ENCODE peak calls at places on chromosome 14, in seven cellular contexts. K, C, G, L, Z, Y and A are unnamed samples.

GRCh38 chr14:56702515-56702914 is 107.8 kb downstream of the OTX2 start:
- DNase-seq in L (no peak), Y (no peak), K (no peak), C (no peak), G (no peak), Z (no peak), A (no peak)

GRCh38 chr14:91398707-91399106 is 18.9 kb downstream of the CCDC88C start:
- DNase-seq in Z (no peak), L (no peak), Y (no peak), K (no peak), G (no peak), C (no peak), A (no peak)

GRCh38 chr14:53683229-53683628 is 273.4 kb downstream of the BMP4 start:
- DNase-seq in Y (no peak), G (no peak), K (no peak), L (no peak), Z (no peak), C (no peak), A (no peak)

GRCh38 chr14:82447586-82447985 is 913.9 kb upstream of the SEL1L start:
- DNase-seq in L (no peak), Y (no peak), C (no peak), K (no peak), Z (no peak), G (no peak), A (no peak)

GRCh38 chr14:25038044-25038668 is 11.8 kb downstream of the STXBP6 start:
- DNase-seq in L (no peak), Z (no peak), C (no peak), K (no peak), Y (no peak), G (no peak), A (no peak)

GRCh38 chr14:68426661-68427549 is 366.0 kb downstream of the ZFP36L1 start:
- DNase-seq in G (no peak), Z (no peak), Y (no peak), L (no peak), C (no peak), K (no peak), A (no peak)

GRCh38 chr14:97299661-97300060 is 502.5 kb downstream of the VRK1 start:
- DNase-seq in K (no peak), C (no peak), G (no peak), L (no peak), Y (no peak), Z (no peak), A (no peak)

GRCh38 chr14:95515523-95516517 is 630 bp downstream of the SYNE3 start:
- DNase-seq in Z (peak), K (no peak), Y (peak), C (no peak), G (peak), L (no peak), A (peak)

GRCh38 chr14:76701981-76702380 is 59.3 kb upstream of the VASH1 start:
- DNase-seq in Y (no peak), L (no peak), C (no peak), K (no peak), Z (peak), G (no peak), A (no peak)

GRCh38 chr14:36767603-36768281 is 106.1 kb downstream of the PAX9 start:
- DNase-seq in G (no peak), K (no peak), Y (no peak), L (no peak), C (no peak), Z (no peak), A (no peak)

GRCh38 chr14:99829450-99829849 is 36.2 kb downstream of the EML1 start:
- DNase-seq in K (no peak), G (no peak), C (no peak), Y (no peak), L (no peak), Z (peak), A (no peak)

GRCh38 chr14:76293221-76293620 is 82.7 kb upstream of the ESRRB start:
- DNase-seq in L (no peak), C (no peak), Y (no peak), Z (peak), G (no peak), K (no peak), A (no peak)

GRCh38 chr14:104891664-104892500 is 26.8 kb downstream of the CEP170B start:
- DNase-seq in L (no peak), Z (peak), G (peak), Y (peak), K (no peak), C (no peak), A (no peak)

GRCh38 chr14:94682736-94683135 is 70.5 kb downstream of the SERPINA3 start:
- DNase-seq in G (peak), C (no peak), Y (no peak), Z (peak), L (no peak), K (no peak), A (no peak)

GRCh38 chr14:55581011-55581806 is 1.2 kb downstream of the KTN1 start:
- DNase-seq in Y (peak), C (no peak), G (peak), K (peak), Z (no peak), L (no peak), A (peak)

GRCh38 chr14:73786942-73787759 is 64.5 kb upstream of the PTGR2 start:
- DNase-seq in L (no peak), K (no peak), C (no peak), Z (peak), G (peak), Y (peak), A (peak)

GRCh38 chr14:59751578-59751977 is 119.0 kb downstream of the RTN1 start:
- DNase-seq in C (no peak), L (no peak), Z (no peak), K (no peak), G (no peak), Y (no peak), A (no peak)

GRCh38 chr14:25375639-25376038 is 325.7 kb upstream of the STXBP6 start:
- DNase-seq in L (no peak), G (no peak), C (no peak), Y (no peak), K (no peak), Z (no peak), A (no peak)

DNA sequence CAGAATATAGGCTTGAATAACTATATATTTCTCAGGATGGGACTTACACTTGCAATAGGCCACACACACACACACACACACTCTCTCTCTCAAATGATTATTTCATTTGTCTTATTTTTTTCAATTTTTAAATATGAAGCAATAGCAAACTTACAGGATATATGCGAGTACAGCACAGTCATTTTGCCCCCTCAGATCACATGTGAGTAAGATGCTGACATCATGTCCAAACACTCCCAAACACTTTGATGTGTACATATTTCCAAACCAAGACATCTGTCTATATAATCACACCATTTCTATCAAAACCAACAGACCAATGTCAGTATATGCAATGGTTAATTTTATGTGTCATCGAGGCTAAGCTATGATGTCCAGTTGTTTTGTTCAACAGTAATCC is 1535.9 kb upstream of the FLRT2 start:
- DNase-seq in C (peak), G (no peak), L (no peak), K (peak), Y (no peak), Z (no peak), A (no peak)
- H3K4me3 ChIP-seq in C (no peak), G (no peak), L (no peak), K (no peak), Y (no peak), Z (no peak), A (no peak)

GRCh38 chr14:34470319-34470718 is 8.3 kb upstream of the SPTSSA start:
- DNase-seq in L (no peak), K (no peak), Z (no peak), C (no peak), Y (no peak), G (no peak), A (no peak)

GRCh38 chr14:34474187-34474679 is 12.2 kb upstream of the SPTSSA start:
- DNase-seq in Z (no peak), L (no peak), G (no peak), C (no peak), K (no peak), Y (no peak), A (no peak)

GRCh38 chr14:34475163-34475562 is 13.1 kb upstream of the SPTSSA start:
- DNase-seq in Y (no peak), G (no peak), L (no peak), K (no peak), C (no peak), Z (no peak), A (no peak)

GRCh38 chr14:34472706-34473279 is 10.8 kb upstream of the SPTSSA start:
- DNase-seq in Z (no peak), Y (no peak), G (no peak), C (no peak), L (no peak), K (no peak), A (no peak)
- TF ChIP-seq CTCF in Z (no peak), Y (no peak), G (no peak), C (no peak), L (no peak), K (no peak), A (no peak)

DNA sequence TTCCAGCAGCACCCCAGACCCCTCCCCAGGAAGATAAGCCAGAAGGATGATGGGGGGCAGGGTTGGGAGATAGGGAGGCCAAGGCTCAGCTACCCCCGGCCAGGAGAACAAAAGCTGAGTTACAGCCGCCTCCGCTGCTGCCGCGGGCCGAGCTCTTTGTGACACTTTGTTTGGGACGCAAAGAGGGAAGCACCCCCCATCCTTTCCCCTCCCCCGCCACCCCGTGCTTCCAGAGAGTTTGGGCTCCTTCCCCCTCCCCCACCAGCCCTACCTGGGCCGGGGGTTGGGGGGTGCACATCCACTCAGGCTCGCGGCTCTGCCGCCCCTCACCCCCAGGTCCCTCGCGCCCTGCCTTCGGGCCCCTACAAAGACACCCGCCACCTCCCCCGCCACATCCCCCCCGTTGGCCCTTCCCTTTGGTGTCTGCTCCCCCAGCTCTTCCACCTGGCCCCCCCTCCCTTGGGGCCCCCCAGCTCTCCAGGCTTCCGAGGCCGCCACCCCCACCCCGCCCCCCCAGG is 780 bp downstream of the ZNF219 start:
- DNase-seq in C (no peak), Y (peak), L (no peak), Z (no peak), K (no peak), G (no peak), A (no peak)
- H3K4me3 ChIP-seq in C (peak), Y (peak), L (peak), Z (no peak), K (peak), G (peak), A (no peak)

GRCh38 chr14:70133461-70133860 is 55.3 kb downstream of the SLC8A3 start:
- DNase-seq in Y (no peak), C (no peak), G (no peak), L (no peak), K (no peak), Z (no peak), A (no peak)

GRCh38 chr14:70127186-70127585 is 61.6 kb downstream of the SLC8A3 start:
- DNase-seq in Z (peak), K (no peak), L (no peak), Y (no peak), C (no peak), G (no peak), A (no peak)

DNA sequence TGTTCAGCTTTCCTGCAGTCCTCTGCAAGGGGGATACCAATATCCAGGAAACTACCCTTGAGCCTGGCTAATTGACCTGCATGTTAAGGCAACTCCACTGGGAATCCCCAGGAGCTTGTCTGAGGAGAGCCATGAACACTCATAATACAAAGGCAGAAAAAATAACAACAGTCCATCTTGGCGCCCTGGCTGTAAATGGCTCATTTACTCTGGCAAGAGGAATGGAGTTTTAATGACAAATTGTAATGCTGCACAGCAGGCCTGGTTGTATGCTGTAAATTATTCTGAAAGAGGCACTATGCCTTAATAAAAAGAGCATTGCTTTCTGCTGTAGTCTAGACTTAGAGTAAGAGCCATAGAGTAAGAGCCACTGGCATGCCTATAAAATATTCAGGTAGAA is 58.3 kb downstream of the SLC8A3 start:
- DNase-seq in Y (no peak), L (no peak), Z (no peak), C (no peak), G (no peak), K (no peak), A (no peak)
- TF ChIP-seq CTCF in Y (no peak), L (no peak), Z (no peak), C (no peak), G (no peak), K (no peak), A (no peak)

GRCh38 chr14:64503434-64504309 is at the start of gene ZBTB25:
- DNase-seq in Y (peak), K (peak), C (peak), G (peak), Z (peak), L (no peak), A (peak)
- H3K4me3 ChIP-seq in Y (peak), K (peak), C (peak), G (peak), Z (peak), L (peak), A (peak)

GRCh38 chr14:102925646-102926045 is 3.2 kb downstream of the AMN start:
- DNase-seq in K (no peak), Y (no peak), L (no peak), Z (no peak), G (no peak), C (no peak), A (no peak)

GRCh38 chr14:102923201-102923919 is 897 bp downstream of the AMN start:
- DNase-seq in G (no peak), L (no peak), K (no peak), C (no peak), Y (peak), Z (no peak), A (no peak)

GRCh38 chr14:102923920-102924486 is 1.5 kb downstream of the AMN start:
- DNase-seq in Z (no peak), C (no peak), G (no peak), K (no peak), L (no peak), Y (no peak), A (no peak)

GRCh38 chr14:102926104-102926503 is 3.6 kb downstream of the AMN start:
- DNase-seq in K (no peak), C (no peak), Y (no peak), G (no peak), Z (no peak), L (no peak), A (no peak)

GRCh38 chr14:102924632-102925588 is 2.4 kb downstream of the AMN start:
- DNase-seq in K (no peak), G (no peak), Z (no peak), Y (no peak), C (no peak), L (no peak), A (no peak)
- TF ChIP-seq CTCF in K (no peak), G (no peak), Z (no peak), Y (no peak), C (peak), L (no peak), A (no peak)

DNA sequence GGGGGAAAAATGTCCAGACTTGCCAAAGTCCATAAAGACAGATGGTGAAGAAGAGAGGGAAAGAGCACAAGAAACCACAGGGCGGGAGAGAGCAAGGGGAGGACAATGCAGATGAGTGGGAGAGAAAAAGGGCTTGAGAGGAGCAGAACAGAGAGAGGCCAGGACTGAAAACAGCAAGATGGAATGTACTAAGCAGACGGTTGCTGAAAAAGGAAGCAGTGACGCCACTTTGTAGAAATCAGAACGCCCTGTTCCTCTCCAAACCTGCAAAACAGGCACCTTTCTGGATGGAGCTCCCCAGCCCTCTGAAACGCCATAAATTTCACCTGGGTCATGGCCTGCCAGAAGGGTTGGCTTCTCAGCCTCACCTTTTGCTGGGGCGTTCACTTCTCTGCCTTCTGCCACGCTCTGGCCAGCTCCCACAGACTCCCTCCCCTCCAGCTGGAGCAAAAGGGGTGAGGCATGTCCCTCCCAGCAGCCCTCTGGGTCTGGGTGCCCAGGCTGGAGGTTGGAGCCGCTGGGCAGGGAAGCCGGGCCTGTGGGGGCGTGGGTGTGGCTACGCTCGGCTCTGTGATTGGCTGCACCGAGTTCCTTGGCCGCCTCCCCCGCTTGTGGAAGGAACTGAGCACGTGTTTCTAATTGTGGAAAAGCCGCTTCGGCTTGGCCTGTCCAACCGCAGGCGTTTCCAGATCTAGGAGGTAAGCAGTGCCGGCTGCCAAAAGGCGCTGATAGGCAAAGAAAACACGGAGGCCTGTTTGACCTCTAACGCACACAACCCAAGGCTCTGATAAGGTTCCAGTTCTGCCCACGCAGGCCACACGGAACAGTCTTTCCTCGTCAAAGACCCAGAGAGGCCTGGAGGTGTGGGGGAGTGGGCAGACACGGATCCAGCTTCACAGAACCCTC is 29.3 kb downstream of the SLC7A8 start:
- DNase-seq in Y (peak), G (peak), Z (peak), L (no peak), K (peak), C (no peak), A (peak)
- H3K4me3 ChIP-seq in Y (peak), G (peak), Z (peak), L (no peak), K (peak), C (no peak), A (no peak)

GRCh38 chr14:22630066-22630465 is 14.1 kb downstream of the OR6J1 start:
- DNase-seq in G (no peak), Y (no peak), L (no peak), K (no peak), C (no peak), Z (no peak), A (no peak)
- TF ChIP-seq CTCF in G (no peak), Y (no peak), L (no peak), K (no peak), C (no peak), Z (no peak), A (no peak)